ENCODE peak calls at places on chromosomes 7 and 10, in five cellular contexts. H, M, J, O and S are unnamed samples.

GRCh38 chr10:131081386-131081785 is 230.1 kb downstream of the TCERG1L start:
- DNase-seq in H (no peak), M (no peak), J (no peak), O (no peak), S (no peak)

GRCh38 chr10:31102421-31102820 is 70.8 kb upstream of the ZNF438 start:
- DNase-seq in H (no peak), M (no peak), J (no peak), O (no peak), S (no peak)

GRCh38 chr7:148485618-148486017 is 104.9 kb upstream of the C7orf33 start:
- DNase-seq in H (no peak), M (no peak), J (no peak), O (no peak), S (no peak)

GRCh38 chr7:43104874-43105520 is 7.5 kb upstream of the HECW1 start:
- DNase-seq in H (no peak), M (peak), J (no peak), O (no peak), S (no peak)

GRCh38 chr10:130251766-130252165 is 115.6 kb downstream of the GLRX3 start:
- DNase-seq in H (no peak), M (no peak), J (no peak), O (peak), S (no peak)

GRCh38 chr7:74223711-74224510 is 14.1 kb downstream of the LAT2 start:
- DNase-seq in H (no peak), M (no peak), J (no peak), O (no peak), S (no peak)

GRCh38 chr10:12252882-12253546 is 57.0 kb downstream of the CDC123 start:
- DNase-seq in H (no peak), M (peak), J (no peak), O (no peak), S (no peak)

GRCh38 chr10:108319434-108320222 is 1155.1 kb upstream of the SORCS1 start:
- DNase-seq in H (no peak), M (no peak), J (no peak), O (no peak), S (no peak)

GRCh38 chr10:99920901-99921300 is 88.8 kb downstream of the DNMBP start:
- DNase-seq in H (no peak), M (peak), J (no peak), O (no peak), S (no peak)

GRCh38 chr10:44383749-44384600 is 922 bp downstream of the CXCL12 start:
- DNase-seq in H (peak), M (peak), J (no peak), O (peak), S (no peak)

GRCh38 chr10:79237801-79238520 is 109.3 kb upstream of the PPIF start:
- DNase-seq in H (no peak), M (no peak), J (no peak), O (no peak), S (no peak)

GRCh38 chr10:100216006-100216405 is 13.4 kb downstream of the CHUK start:
- DNase-seq in H (no peak), M (no peak), J (no peak), O (no peak), S (no peak)

GRCh38 chr10:62626817-62627216 is 177.7 kb upstream of the ADO start:
- DNase-seq in H (no peak), M (peak), J (no peak), O (no peak), S (no peak)

GRCh38 chr7:119572541-119572940 is 700.4 kb upstream of the KCND2 start:
- DNase-seq in H (peak), M (no peak), J (no peak), O (no peak), S (no peak)